ENCODE peak calls at places on chromosomes 13 and 19, in four cellular contexts. E, S, N and U are unnamed samples.

GRCh38 chr19:2315818-2316353 is 7.9 kb upstream of the LINGO3 start:
- DNase-seq in E (no peak), S (peak), N (no peak), U (no peak)

GRCh38 chr13:99339736-99340392 is 32.7 kb upstream of the GPR183 start:
- DNase-seq in E (no peak), S (peak), N (no peak), U (no peak)

GRCh38 chr19:19458110-19458816 is 52.8 kb downstream of the GATAD2A start:
- DNase-seq in E (no peak), S (no peak), N (no peak), U (no peak)

GRCh38 chr13:46633416-46633815 is 80.4 kb downstream of the LRCH1 start:
- DNase-seq in E (no peak), S (no peak), N (no peak), U (no peak)

GRCh38 chr19:52527954-52528326 is 472 bp downstream of the ZNF808 start:
- DNase-seq in E (no peak), S (peak), N (no peak), U (no peak)

GRCh38 chr13:31797154-31797775 is 57.9 kb downstream of the RXFP2 start:
- DNase-seq in E (peak), S (no peak), N (no peak), U (no peak)

GRCh38 chr13:20102776-20103175 is 58.1 kb downstream of the GJA3 start:
- DNase-seq in E (no peak), S (no peak), N (no peak), U (no peak)

GRCh38 chr19:54448037-54448773 is 794 bp upstream of the LENG8 start:
- DNase-seq in E (no peak), S (peak), N (no peak), U (no peak)

GRCh38 chr13:21925720-21926119 is 254.8 kb downstream of the FGF9 start:
- DNase-seq in E (no peak), S (no peak), N (no peak), U (no peak)
- TF ChIP-seq EGR1 in E (no peak), S (no peak), N (no peak), U (no peak)

DNA sequence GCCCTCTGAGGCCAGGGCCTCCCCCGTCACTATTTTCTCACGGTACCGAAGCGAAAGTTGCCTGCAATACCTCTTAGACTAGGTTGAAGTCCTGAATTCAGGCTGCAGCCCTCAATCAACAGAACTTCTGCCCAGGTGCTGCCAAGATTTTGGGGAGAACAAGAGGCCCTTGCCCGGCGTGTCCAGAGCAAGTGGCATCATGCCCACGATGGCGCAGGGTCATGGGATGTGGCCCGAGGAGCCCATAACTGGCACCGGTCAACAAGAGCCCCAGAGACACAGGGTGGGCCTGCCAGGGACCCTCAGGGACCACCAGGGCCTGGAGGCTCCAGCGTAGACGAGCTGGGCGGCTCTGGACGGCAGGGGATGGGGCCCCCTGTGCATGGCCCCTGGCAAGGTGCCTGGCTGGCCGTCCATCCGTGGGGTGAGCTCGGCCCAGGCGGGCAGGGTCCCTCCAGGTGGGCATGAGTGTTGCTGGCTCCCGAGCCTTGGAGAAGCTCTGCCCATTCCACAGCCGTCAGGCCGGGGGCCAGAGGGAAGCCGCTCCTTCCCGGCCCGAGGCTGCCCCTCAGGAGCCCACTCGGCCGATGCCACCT is 45.1 kb downstream of the GAS6 start:
- DNase-seq in E (no peak), S (no peak), N (no peak), U (no peak)
- H3K27ac ChIP-seq in E (no peak), S (no peak), N (no peak), U (no peak)

DNA sequence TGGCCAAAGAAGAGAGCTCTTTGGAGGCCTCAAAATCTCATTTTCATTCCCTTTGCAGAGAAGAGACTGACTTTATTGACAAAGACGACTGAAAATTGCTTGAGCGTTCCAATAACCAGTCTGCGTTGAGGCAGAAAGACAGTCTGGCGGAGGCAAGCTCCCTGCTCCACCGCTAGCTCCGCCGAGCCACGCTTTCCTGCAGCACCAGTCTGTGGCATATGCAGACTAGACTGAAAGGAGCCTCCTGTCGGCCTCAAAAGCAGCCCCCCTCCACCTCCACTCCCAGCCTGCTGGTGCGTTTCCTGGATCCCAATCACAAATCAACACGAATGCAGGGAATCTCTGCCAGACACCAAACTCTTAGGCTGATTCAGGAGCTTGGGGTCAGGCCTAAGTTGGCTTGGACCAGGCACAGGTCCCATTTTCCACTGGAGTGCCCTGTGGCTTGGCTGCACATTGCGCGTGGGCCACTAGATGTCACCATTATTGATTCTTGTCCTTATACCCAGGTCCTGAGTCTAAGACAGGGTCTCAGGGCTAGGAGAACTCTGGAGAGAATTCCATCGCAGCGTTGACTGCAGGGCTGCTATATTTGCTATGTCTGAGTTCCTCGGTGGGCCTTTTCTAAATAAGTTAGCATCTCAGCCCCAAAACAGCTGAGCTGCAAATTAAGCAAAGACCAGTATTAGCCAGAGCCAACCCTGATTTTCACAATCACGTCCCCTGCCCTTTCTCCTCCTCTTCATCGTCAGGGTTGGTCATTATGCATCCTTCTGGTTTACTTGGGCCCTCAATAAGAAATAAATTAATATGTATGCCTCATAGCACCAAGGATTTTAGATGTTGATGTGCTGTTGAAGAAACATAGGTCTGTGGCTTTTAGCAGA is 5.2 kb upstream of the ZNF507 start:
- DNase-seq in E (no peak), S (peak), N (no peak), U (no peak)
- TF ChIP-seq EGR1 in E (no peak), S (no peak), N (no peak), U (no peak)

DNA sequence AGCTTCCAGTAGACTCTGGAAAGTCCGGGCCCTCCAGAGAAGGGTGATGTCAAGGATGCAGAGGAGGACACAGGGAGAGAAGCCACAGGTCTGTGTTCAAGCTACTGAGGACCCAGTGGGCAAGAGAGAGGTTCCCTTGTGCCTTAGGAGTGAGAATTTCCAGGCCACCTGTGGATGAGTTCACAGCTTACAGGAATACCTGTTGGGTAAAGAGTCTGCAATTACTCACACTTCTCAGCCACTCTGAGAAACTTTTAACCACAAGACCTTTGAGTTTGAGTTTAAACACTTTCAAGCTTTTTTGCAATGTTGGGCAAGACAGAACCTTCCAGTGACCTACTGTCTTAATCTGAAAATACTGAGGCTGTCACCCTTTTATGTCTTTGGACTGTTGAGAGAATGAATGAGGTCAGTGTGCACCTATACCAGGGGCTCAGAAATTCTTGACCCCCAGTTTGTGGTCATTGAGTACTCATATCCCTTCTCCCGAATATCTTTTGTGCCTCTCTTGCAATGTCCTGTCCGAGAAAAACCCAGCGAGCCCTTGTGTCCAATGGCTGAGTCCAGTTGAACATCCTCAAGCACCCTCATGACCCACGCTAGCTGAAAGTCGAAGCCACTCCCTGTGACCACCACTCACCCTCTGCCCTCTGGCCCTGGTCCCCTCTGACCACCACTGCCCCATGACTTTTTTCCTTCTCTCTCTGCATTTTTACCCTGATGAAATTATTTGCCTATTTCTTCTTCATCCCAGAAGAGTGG is 368.5 kb upstream of the ZNF507 start:
- DNase-seq in E (no peak), S (no peak), N (no peak), U (no peak)
- H3K27ac ChIP-seq in E (no peak), S (no peak), N (no peak), U (no peak)

DNA sequence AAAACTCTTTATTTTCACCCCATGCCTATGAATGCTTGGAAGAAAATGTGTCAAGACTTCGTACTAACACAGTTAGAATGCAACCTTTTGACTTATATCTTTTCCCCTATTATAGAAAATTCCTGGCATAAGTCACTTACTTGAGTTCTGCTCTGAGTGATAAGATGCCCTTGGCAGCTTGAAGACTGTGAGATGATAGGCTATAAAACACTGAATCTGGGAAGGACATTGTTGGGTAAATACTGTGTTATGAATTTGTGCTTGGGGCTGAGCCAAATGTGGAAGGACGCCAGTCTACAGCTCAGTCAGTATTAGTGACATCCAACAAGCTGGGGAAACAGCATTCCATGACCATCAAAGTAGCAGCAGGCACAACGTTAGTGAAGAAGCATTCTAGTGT is 368.0 kb upstream of the SGCG start:
- DNase-seq in E (no peak), S (no peak), N (no peak), U (no peak)
- TF ChIP-seq EGR1 in E (no peak), S (no peak), N (no peak), U (no peak)

GRCh38 chr19:16074488-16075365 is 1.6 kb upstream of the TPM4 start:
- DNase-seq in E (no peak), S (no peak), N (no peak), U (no peak)
- H3K27ac ChIP-seq in E (no peak), S (no peak), N (no peak), U (peak)

GRCh38 chr19:50496189-50497029 is 14.6 kb downstream of the JOSD2 start:
- DNase-seq in E (no peak), S (no peak), N (no peak), U (no peak)
- TF ChIP-seq EGR1 in E (no peak), S (no peak), N (no peak), U (no peak)

GRCh38 chr19:44788971-44789370 is 11.3 kb downstream of the CBLC start:
- DNase-seq in E (no peak), S (no peak), N (no peak), U (no peak)
- H3K27ac ChIP-seq in E (no peak), S (no peak), N (no peak), U (no peak)

DNA sequence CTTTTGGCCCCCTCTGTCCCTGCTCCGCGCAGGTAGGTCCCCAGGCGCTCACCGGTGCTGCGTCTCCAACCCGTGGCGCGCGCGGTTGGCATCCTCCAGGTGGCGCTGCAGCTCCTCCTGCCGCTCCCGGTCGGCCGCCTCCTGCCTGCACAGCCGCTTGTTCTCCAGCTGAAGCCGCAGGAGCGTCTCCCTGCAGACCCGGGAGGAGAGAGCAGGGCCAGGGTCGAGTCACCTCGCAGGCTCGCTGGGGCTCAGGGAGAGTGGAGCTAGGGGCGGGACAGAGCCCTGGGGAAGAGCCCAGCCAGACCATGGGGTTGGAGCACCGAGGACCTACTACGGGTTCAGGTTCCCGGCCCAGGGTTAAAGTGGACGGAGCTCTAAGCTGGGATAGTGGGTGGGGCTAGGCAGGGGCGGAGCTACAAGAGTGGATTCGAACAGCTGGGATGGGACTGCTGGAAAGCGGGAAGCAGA is 9.3 kb downstream of the HOOK2 start:
- DNase-seq in E (no peak), S (peak), N (no peak), U (no peak)
- TF ChIP-seq EGR1 in E (no peak), S (no peak), N (no peak), U (no peak)

DNA sequence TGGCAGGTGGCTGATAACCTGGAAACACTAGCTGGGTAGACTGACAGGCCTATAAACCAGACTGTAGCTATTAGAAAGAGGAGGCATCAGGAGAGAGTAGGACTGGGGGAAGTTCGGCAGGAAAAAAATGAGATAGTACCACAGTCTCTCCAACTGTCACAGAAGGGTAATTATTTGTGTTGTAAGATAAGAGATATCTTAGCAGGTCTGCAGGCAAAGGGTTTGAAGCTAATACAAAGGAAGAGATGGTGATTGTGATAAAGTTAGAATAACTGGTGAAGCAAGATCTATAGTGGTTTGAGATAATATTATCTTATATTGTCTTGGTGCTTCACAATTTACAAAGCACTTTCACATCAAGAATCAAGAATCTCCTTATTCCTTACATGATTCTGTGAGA is 41.7 kb downstream of the MIPEP start:
- DNase-seq in E (no peak), S (no peak), N (no peak), U (no peak)
- H3K27ac ChIP-seq in E (no peak), S (no peak), N (no peak), U (peak)